ENCODE peak calls at places on chromosomes 4 and X, in six cellular contexts. P is NB4, S is testis, G is BJ, Y is AG09309, N is cardiac muscle cell. I is an unnamed sample.

GRCh38 chrX:1451251-1451675 is 1.4 kb downstream of the ASMTL start:
- DNase-seq in N (no peak), P (no peak), S (no peak), Y (no peak), G (no peak), I (no peak)

GRCh38 chr4:155974957-155975356 is 21.3 kb upstream of the CTSO start:
- DNase-seq in G (no peak), Y (no peak), P (no peak), S (no peak), N (no peak), I (no peak)

GRCh38 chr4:159941076-159941475 is 838.2 kb downstream of the RAPGEF2 start:
- DNase-seq in S (no peak), Y (no peak), P (no peak), G (no peak), N (no peak), I (no peak)

GRCh38 chr4:87005690-87006461 is 71.1 kb downstream of the AFF1 start:
- DNase-seq in G (no peak), P (peak; percentile 50), Y (no peak), N (peak; percentile 37), S (peak; percentile 43), I (no peak)

GRCh38 chr4:25307596-25307995 is 5.0 kb upstream of the ZCCHC4 start:
- DNase-seq in N (no peak), S (peak; percentile 45), P (no peak), Y (no peak), G (no peak), I (no peak)

GRCh38 chrX:153334654-153335295 is 822 bp downstream of the ZNF275 start:
- DNase-seq in P (no peak), N (no peak), S (no peak), Y (no peak), G (no peak), I (no peak)

GRCh38 chrX:30248854-30249253 is 1.9 kb downstream of the MAGEB1 start:
- DNase-seq in N (no peak), G (no peak), P (no peak), S (no peak), Y (no peak), I (no peak)

GRCh38 chr4:8702516-8703400 is 110.2 kb downstream of the CPZ start:
- DNase-seq in S (peak; percentile 8), P (no peak), G (no peak), N (no peak), Y (no peak), I (no peak)

GRCh38 chr4:172826346-172826745 is 342.3 kb upstream of the GALNT7 start:
- DNase-seq in S (no peak), G (no peak), Y (no peak), P (no peak), N (no peak), I (no peak)

GRCh38 chr4:25859429-25860148 is 3.2 kb downstream of the SEL1L3 start:
- DNase-seq in Y (no peak), P (peak; percentile 47), S (no peak), G (no peak), N (no peak), I (no peak)

GRCh38 chr4:102344520-102344954 is 745 bp downstream of the SLC39A8 start:
- DNase-seq in P (peak; percentile 84), S (peak; percentile 72), G (no peak), Y (no peak), N (peak; percentile 80), I (peak; percentile 48)

GRCh38 chr4:12555011-12555410 is 929.1 kb downstream of the RAB28 start:
- DNase-seq in P (peak; percentile 59), G (no peak), Y (no peak), N (no peak), S (no peak), I (no peak)

GRCh38 chr4:71209161-71209560 is 129.7 kb upstream of the SLC4A4 start:
- DNase-seq in P (no peak), S (no peak), G (peak; percentile 52), Y (no peak), N (no peak), I (no peak)

GRCh38 chr4:95165926-95166524 is 382.7 kb downstream of the UNC5C start:
- DNase-seq in S (peak; percentile 49), G (no peak), N (peak; percentile 87), P (peak; percentile 65), Y (peak; percentile 39), I (no peak)

GRCh38 chr4:178296669-178297068 is 854.4 kb upstream of the AGA start:
- DNase-seq in S (no peak), N (no peak), Y (no peak), G (no peak), P (no peak), I (no peak)

GRCh38 chr4:17128268-17128667 is 229.8 kb upstream of the LDB2 start:
- DNase-seq in Y (peak; percentile 16), P (no peak), G (peak; percentile 23), S (no peak), N (no peak), I (no peak)

GRCh38 chr4:9703391-9703790 is 78.0 kb upstream of the DRD5 start:
- DNase-seq in Y (no peak), G (no peak), N (peak; percentile 74), P (peak; percentile 80), S (peak; percentile 78), I (peak; percentile 65)

GRCh38 chr4:114025176-114025777 is 45.8 kb upstream of the ARSJ start:
- DNase-seq in S (no peak), P (no peak), N (no peak), Y (no peak), G (no peak), I (no peak)

GRCh38 chrX:482702-483203 is 96.0 kb upstream of the PPP2R3B start:
- DNase-seq in P (no peak), N (no peak), S (no peak), Y (no peak), G (no peak), I (no peak)

GRCh38 chr4:3477750-3478430 is 14.8 kb downstream of the DOK7 start:
- DNase-seq in Y (no peak), P (no peak), G (no peak), N (no peak), S (no peak), I (no peak)

GRCh38 chr4:78784255-78784654 is 8.1 kb downstream of the BMP2K start:
- DNase-seq in P (peak; percentile 40), S (no peak), G (peak; percentile 79), Y (peak; percentile 66), N (peak; percentile 42), I (no peak)

GRCh38 chrX:40570346-40571093 is 10.2 kb upstream of the ATP6AP2 start:
- DNase-seq in Y (no peak), P (peak; percentile 73), S (no peak), N (no peak), G (no peak), I (no peak)

GRCh38 chr4:187558391-187558790 is 437.2 kb upstream of the ZFP42 start:
- DNase-seq in S (no peak), G (no peak), Y (no peak), N (no peak), P (no peak), I (no peak)

GRCh38 chrX:4675686-4676300 is 962.3 kb upstream of the PRKX start:
- DNase-seq in N (no peak), G (no peak), S (no peak), P (no peak), Y (no peak), I (no peak)

GRCh38 chrX:40205471-40205870 is 107.7 kb upstream of the BCOR start:
- DNase-seq in G (no peak), P (no peak), N (no peak), S (no peak), Y (no peak), I (no peak)

GRCh38 chrX:56786889-56787733 is 58.1 kb downstream of the NBDY start:
- DNase-seq in N (no peak), Y (no peak), P (no peak), G (no peak), S (no peak), I (no peak)

GRCh38 chr4:23878235-23878861 is 11.5 kb downstream of the PPARGC1A start:
- DNase-seq in N (no peak), G (no peak), P (no peak), S (no peak), Y (no peak), I (no peak)

GRCh38 chr4:8225704-8226443 is 26.8 kb downstream of the SH3TC1 start:
- DNase-seq in Y (no peak), S (no peak), N (no peak), G (no peak), P (no peak), I (no peak)

GRCh38 chr4:125833-126232 is 1.5 kb downstream of the ZNF718 start:
- DNase-seq in S (peak; percentile 55), P (peak; percentile 28), Y (no peak), N (no peak), G (no peak), I (no peak)

GRCh38 chr4:7000421-7001176 is 42.6 kb upstream of the TADA2B start:
- DNase-seq in G (no peak), S (no peak), Y (no peak), N (no peak), P (no peak), I (no peak)

GRCh38 chrX:108366644-108367406 is 71.4 kb downstream of the COL4A6 start:
- DNase-seq in S (no peak), N (no peak), P (no peak), G (no peak), Y (no peak), I (no peak)

GRCh38 chr4:27861381-27861787 is 1000.7 kb downstream of the STIM2 start:
- DNase-seq in N (peak; percentile 71), P (peak; percentile 23), S (peak; percentile 64), G (no peak), Y (peak; percentile 51), I (no peak)
- TF ChIP-seq CTCF in N (peak; percentile 49), P (peak; percentile 37), S (no peak), G (peak; percentile 49), Y (peak; percentile 87), I (peak; percentile 68)

DNA sequence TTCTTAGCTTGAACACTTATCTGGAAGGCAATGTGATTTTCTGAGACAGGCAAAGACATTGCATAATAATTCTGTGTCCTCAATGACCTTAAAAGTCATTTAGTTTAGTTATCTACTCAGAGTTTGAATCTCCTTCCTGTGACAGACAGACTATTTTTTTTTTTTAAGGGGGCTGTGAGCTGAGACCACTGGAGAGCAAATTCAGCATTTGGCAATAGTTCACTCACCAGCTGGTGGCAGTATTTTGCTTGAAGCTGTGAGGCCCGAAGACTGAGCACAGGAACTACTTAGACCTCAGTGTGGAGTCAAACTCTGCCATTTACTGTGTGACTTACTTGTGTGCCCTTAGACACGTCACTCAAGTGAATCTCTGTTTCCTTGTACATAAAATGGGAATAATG is 22.9 kb upstream of the CPE start:
- DNase-seq in S (peak; percentile 81), P (peak; percentile 56), G (no peak), Y (no peak), N (peak; percentile 71), I (no peak)
- TF ChIP-seq CTCF in S (no peak), P (peak; percentile 46), G (peak; percentile 45), Y (peak; percentile 45), N (peak; percentile 65), I (peak; percentile 55)

GRCh38 chrX:149903889-149904748 is 23.1 kb downstream of the MAGEA8 start:
- DNase-seq in P (no peak), Y (no peak), G (no peak), N (no peak), S (no peak), I (no peak)
- TF ChIP-seq CTCF in P (no peak), Y (no peak), G (peak; percentile 34), N (peak; percentile 32), S (no peak), I (peak; percentile 30)

DNA sequence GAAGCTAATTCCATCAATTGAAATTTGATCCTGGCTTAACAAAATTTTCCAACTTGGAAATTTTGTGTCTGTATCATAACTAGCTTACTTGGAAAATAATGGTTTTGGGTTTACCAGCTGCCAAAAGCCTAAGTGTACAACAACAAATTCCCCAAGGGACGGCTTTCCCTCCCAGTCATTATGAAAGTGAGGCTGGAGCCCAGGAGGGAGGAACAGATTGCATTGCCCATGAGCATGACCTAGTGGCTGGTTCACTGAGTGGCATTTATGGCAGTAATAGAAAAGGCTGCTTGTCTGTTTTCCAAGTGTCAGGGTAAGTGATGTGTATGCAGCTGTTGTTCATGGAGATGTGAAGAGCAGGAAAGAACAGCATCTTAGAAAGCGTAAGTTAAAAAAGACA is 70.8 kb upstream of the HHIP start:
- DNase-seq in P (peak; percentile 8), Y (no peak), S (peak; percentile 48), N (peak; percentile 36), G (no peak), I (no peak)
- TF ChIP-seq CTCF in P (no peak), Y (peak; percentile 14), S (no peak), N (no peak), G (no peak), I (no peak)